ENCODE peak calls at places on chromosomes 11 and 22, in four cellular contexts. L is A549, X is HCT116, Y is H1. B is an unnamed sample.

GRCh38 chr22:48318575-48319320 is 1508.9 kb downstream of the BRD1 start:
- DNase-seq in X (no peak), L (no peak), Y (no peak), B (no peak)

GRCh38 chr22:29069476-29069875 is 3.4 kb upstream of the KREMEN1 start:
- DNase-seq in Y (no peak), X (no peak), L (no peak), B (no peak)

GRCh38 chr11:7892059-7892699 is 38.9 kb downstream of the OR10A6 start:
- DNase-seq in Y (no peak), L (no peak), X (no peak), B (peak)

GRCh38 chr11:16791494-16791961 is 53.1 kb downstream of the C11orf58 start:
- DNase-seq in X (peak), L (peak), Y (no peak), B (peak)

GRCh38 chr22:38864361-38865191 is 7.4 kb downstream of the CBX6 start:
- DNase-seq in Y (no peak), L (no peak), X (no peak), B (no peak)

GRCh38 chr11:102842930-102843329 is 479 bp downstream of the MMP3 start:
- DNase-seq in X (no peak), Y (no peak), L (no peak), B (no peak)

GRCh38 chr11:12001152-12001551 is 7.3 kb downstream of the DKK3 start:
- DNase-seq in X (no peak), L (no peak), Y (no peak), B (no peak)

GRCh38 chr22:27999876-28000275 is 80.8 kb upstream of the PITPNB start:
- DNase-seq in X (no peak), Y (no peak), L (no peak), B (no peak)

GRCh38 chr22:47189056-47189916 is 426.8 kb downstream of the TBC1D22A start:
- DNase-seq in L (no peak), Y (no peak), X (no peak), B (no peak)

GRCh38 chr22:20026204-20026908 is 5.4 kb downstream of the TANGO2 start:
- DNase-seq in X (no peak), L (no peak), Y (no peak), B (no peak)

GRCh38 chr11:123196060-123196714 is 1.1 kb upstream of the CLMP start:
- DNase-seq in L (no peak), Y (no peak), X (no peak), B (no peak)
- TF ChIP-seq CTCF in L (no peak), Y (no peak), X (no peak), B (no peak)

DNA sequence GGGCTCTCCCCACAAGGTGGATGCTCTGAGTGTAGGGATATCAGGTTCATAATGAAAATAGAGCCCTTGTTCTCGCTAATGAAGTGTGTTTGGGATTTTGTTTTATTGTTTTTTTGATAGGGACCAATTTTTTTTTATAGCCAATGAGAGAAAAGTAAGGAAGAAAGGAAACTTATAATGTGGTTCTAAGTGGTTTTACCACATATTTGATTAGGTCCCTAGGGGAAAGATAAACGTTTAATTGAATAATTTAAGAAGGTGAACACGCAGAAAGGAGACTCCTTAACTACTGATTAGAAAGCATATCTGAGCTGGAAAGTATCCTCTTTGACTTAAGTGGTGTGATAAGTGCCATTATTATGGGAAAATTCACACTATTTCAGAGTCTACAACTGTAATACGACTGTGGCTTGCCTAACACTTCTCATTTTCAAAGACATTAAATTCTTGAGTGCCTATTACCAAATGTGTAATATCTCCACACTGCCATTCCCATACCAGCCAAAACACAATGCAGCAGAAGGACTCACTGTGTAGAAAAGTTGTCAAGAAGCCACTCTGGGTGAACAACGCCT is 106.5 kb upstream of the GRAMD1B start:
- DNase-seq in L (no peak), X (no peak), Y (no peak), B (no peak)
- H3K4me3 ChIP-seq in L (no peak), X (no peak), Y (no peak), B (no peak)

DNA sequence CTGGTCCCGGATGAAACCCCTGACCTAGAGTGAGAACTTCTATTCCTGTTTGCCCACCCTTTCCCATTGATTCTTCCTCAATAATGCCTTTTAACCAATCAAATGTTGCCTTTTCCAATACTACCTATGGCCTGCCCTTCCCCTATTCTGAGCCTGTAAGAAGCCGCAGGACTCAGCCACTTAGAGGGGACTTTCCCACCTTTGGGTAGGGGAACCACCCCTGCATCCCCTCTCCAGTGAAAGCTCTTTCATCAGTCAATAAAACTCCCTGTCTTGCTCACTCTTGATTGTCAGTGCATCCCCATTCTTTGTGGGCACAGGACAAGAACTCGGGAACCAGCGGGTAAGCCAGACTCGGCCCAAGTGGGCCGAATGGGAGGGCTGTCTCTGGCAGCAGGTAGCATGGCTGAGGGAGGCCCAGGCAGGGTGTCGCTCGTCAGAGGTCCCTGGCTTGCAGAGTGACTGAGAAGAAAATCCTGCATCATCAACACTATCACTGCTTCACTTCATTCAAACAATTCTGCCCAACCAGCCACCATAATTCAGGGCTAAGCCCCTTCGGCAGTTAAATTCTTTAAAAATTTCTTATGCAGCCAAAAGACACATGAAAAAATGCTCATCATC is 30.4 kb downstream of the LDHAL6A start:
- DNase-seq in Y (no peak), L (no peak), X (no peak), B (no peak)
- TF ChIP-seq MAX in Y (no peak), L (no peak), X (no peak), B (no peak)

DNA sequence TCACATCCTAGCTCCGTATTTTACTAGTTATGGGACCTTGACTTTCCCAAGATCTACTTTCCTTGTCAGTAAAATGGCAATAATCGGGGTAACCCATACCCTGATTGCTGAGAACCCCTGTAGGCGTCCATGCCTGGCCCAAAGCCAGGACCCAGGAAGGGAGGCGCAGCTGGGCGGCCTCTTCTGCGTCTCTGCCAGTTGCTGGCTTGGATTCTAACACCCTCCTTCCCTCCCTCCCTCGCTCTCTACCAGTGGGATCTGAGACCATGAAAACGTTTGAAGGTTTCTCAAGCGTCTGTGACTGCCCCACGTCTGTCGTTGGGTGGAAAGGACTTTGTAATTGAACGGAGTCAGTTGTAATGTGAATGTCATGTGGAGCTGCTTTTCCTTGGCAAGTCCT is 47.7 kb downstream of the PARVB start:
- DNase-seq in L (no peak), X (no peak), Y (no peak), B (no peak)
- TF ChIP-seq CTCF in L (no peak), X (no peak), Y (no peak), B (no peak)

GRCh38 chr22:50470491-50470890 is 4.3 kb downstream of the SBF1 start:
- DNase-seq in Y (no peak), L (no peak), X (no peak), B (peak)

GRCh38 chr22:50467773-50468440 is 6.9 kb downstream of the SBF1 start:
- DNase-seq in Y (no peak), L (no peak), X (no peak), B (no peak)

GRCh38 chr22:50468626-50469025 is 6.2 kb downstream of the SBF1 start:
- DNase-seq in Y (no peak), L (no peak), X (no peak), B (no peak)

GRCh38 chr22:50471197-50471847 is 3.5 kb downstream of the SBF1 start:
- DNase-seq in Y (no peak), L (no peak), X (no peak), B (no peak)

GRCh38 chr22:50469377-50470305 is 5.2 kb downstream of the SBF1 start:
- DNase-seq in L (no peak), X (peak), Y (peak), B (peak)
- H3K4me3 ChIP-seq in L (no peak), X (peak), Y (no peak), B (peak)

GRCh38 chr22:35510481-35510934 is 30.1 kb upstream of the RASD2 start:
- DNase-seq in Y (no peak), L (no peak), X (no peak), B (no peak)
- TF ChIP-seq MAX in Y (no peak), L (no peak), X (no peak), B (no peak)